ENCODE peak calls at places on chromosome 12, in seven cellular contexts. P is AG04450, V is foreskin fibroblast, M is bronchial epithelial cell, C is HAP-1, X is brain microvascular endothelial cell, B is H7. W is an unnamed sample.

GRCh38 chr12:29882771-29883315 is 99.1 kb upstream of the TMTC1 start:
- DNase-seq in P (no peak), V (no peak), M (no peak), C (peak; percentile 30), X (no peak), B (no peak), W (no peak)

GRCh38 chr12:108257004-108257403 is 82.1 kb downstream of the CMKLR1 start:
- DNase-seq in P (no peak), V (no peak), M (no peak), C (no peak), X (no peak), B (no peak), W (no peak)

GRCh38 chr12:10718279-10718821 is 4.8 kb downstream of the YBX3 start:
- DNase-seq in P (peak; percentile 68), V (peak; percentile 60), M (peak; percentile 82), C (no peak), X (peak; percentile 60), B (no peak), W (peak; percentile 29)

GRCh38 chr12:4645023-4645422 is 3.8 kb downstream of the AKAP3 start:
- DNase-seq in P (no peak), V (no peak), M (no peak), C (no peak), X (no peak), B (no peak), W (no peak)

GRCh38 chr12:5390174-5390799 is 41.6 kb upstream of the NTF3 start:
- DNase-seq in P (no peak), V (no peak), M (peak; percentile 22), C (no peak), X (no peak), B (no peak), W (no peak)

GRCh38 chr12:57272337-57273151 is 21.6 kb upstream of the STAC3 start:
- DNase-seq in P (no peak), V (peak; percentile 23), M (no peak), C (no peak), X (no peak), B (no peak), W (no peak)

GRCh38 chr12:100964026-100964425 is 169.4 kb downstream of the ANO4 start:
- DNase-seq in P (no peak), V (no peak), M (no peak), C (no peak), X (no peak), B (no peak), W (no peak)

GRCh38 chr12:120346681-120347080 is 19.1 kb upstream of the PLA2G1B start:
- DNase-seq in P (no peak), V (no peak), M (no peak), C (no peak), X (no peak), B (peak; percentile 62), W (no peak)

DNA sequence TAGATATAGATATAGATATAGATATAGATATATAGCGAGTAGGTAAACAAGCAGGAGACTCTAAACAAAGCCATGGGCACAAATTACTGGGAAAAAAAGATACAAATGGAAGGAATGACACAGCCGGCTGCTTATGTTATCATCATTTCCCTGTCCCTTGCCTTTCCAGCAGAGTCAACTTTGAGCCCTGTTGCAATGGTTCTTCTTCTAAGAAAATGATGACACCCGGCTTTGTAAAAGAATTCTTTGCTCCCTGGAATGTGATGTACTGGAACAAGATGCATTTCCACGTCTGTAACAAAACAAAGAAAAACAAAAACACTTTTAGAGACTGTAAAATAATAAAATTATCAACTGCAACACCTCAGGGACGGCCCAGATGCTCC is 1121.4 kb upstream of the TMEM132C start:
- DNase-seq in P (no peak), V (no peak), M (no peak), C (no peak), X (no peak), B (no peak), W (no peak)
- H3K4me3 ChIP-seq in P (peak overlapping the region; percentile 53), V (peak overlapping the region; percentile 71), M (peak overlapping the region; percentile 48), C (no peak overlapping the region), X (peak overlapping the region; percentile 62), B (no peak overlapping the region), W (peak overlapping the region; percentile 46)

GRCh38 chr12:72271741-72272661 is at the start of gene TRHDE:
- DNase-seq in P (no peak), V (peak; percentile 68), M (no peak), C (peak; percentile 69), X (peak; percentile 20), B (peak; percentile 84), W (no peak)

GRCh38 chr12:72273851-72274284 is 1.7 kb downstream of the TRHDE start:
- DNase-seq in P (no peak), V (no peak), M (no peak), C (peak; percentile 15), X (no peak), B (peak; percentile 33), W (no peak)

GRCh38 chr12:72274926-72275325 is 2.8 kb downstream of the TRHDE start:
- DNase-seq in P (no peak), V (peak; percentile 64), M (no peak), C (no peak), X (no peak), B (no peak), W (no peak)

GRCh38 chr12:72272731-72273498 is 745 bp downstream of the TRHDE start:
- DNase-seq in P (no peak), V (no peak), M (no peak), C (peak; percentile 52), X (no peak), B (peak; percentile 65), W (no peak)

DNA sequence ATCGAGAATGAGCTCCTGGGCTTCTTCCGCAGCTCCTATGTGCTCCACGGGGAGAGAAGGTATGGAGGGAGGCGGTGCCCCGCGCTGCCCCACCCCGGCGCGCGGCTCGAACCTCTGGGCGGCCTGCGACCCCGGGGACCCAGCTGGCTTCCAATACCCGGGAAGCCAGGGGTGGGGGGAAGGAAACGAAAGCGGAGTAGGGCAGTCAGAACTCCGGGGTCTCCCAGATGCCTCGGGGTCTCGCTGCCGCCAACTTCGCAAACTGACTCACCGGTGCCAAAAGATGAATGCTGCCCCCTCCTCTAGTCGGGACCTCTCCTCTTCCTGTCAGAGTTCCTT is 1.3 kb downstream of the TRHDE start:
- DNase-seq in P (no peak), V (no peak), M (no peak), C (peak; percentile 48), X (no peak), B (no peak), W (no peak)
- H3K4me3 ChIP-seq in P (peak overlapping the region; percentile 94), V (peak overlapping the region; percentile 88), M (no peak overlapping the region), C (peak overlapping the region; percentile 54), X (peak overlapping the region; percentile 84), B (peak overlapping the region; percentile 73), W (peak overlapping the region; percentile 79)

GRCh38 chr12:115354476-115354890 is 670.5 kb upstream of the TBX3 start:
- DNase-seq in P (no peak), V (no peak), M (no peak), C (no peak), X (no peak), B (no peak), W (no peak)

GRCh38 chr12:115353467-115353866 is 669.5 kb upstream of the TBX3 start:
- DNase-seq in P (no peak), V (no peak), M (no peak), C (no peak), X (no peak), B (no peak), W (no peak)

GRCh38 chr12:115351513-115352077 is 667.6 kb upstream of the TBX3 start:
- DNase-seq in P (no peak), V (peak; percentile 49), M (peak; percentile 74), C (no peak), X (no peak), B (no peak), W (no peak)

GRCh38 chr12:115355301-115355700 is 671.3 kb upstream of the TBX3 start:
- DNase-seq in P (no peak), V (no peak), M (peak; percentile 46), C (no peak), X (no peak), B (no peak), W (no peak)

DNA sequence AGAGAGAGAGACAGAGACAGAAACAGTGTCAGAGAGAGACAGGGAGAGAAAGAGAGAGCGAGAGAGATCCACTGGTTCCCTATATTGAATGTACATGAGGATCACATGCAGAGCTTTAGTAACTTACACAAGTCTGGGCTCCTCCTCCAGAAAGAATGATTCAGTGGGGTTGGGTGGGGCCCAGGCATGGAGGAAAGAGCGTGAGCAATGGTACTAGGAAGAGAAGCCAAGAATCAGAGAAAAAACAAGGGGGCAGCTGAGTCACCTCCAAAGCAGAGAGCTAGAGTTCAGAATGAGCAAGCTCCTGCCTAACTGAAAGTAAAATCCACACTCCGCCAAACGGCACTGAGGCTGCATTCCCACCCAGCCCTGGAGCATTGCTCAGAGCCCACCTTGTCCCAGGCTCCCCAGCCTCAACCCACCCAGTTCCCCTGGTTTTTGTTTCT is 670.1 kb upstream of the TBX3 start:
- DNase-seq in P (peak; percentile 93), V (peak; percentile 97), M (peak; percentile 98), C (no peak), X (peak; percentile 97), B (no peak), W (peak; percentile 92)
- H3K4me3 ChIP-seq in P (peak overlapping the region; percentile 62), V (peak overlapping the region; percentile 64), M (peak overlapping the region; percentile 29), C (no peak overlapping the region), X (peak overlapping the region; percentile 56), B (no peak overlapping the region), W (peak overlapping the region; percentile 39)

DNA sequence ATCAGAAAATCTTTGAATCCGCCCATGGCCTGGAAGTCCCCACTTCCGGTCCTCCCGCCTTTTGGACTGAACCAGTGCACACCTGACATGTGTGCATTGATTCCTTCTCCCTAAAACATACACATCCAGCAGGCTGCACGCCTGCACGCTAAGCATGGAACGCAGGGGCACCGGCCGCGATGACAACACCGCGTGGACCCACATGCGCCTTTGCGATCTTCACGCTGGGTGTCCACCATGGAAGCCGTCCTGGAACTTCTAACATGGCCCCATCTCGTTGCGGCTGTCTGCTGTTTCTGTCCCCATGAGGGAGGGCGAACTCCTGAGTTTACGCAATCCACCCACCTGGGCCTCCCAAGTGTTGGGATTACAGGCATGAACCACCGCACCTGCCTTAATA is 73.7 kb downstream of the GALNT9 start:
- DNase-seq in P (no peak), V (no peak), M (no peak), C (no peak), X (no peak), B (no peak), W (no peak)
- H3K4me3 ChIP-seq in P (no peak overlapping the region), V (no peak overlapping the region), M (no peak overlapping the region), C (no peak overlapping the region), X (no peak overlapping the region), B (no peak overlapping the region), W (no peak overlapping the region)

GRCh38 chr12:6963741-6964446 is 6.6 kb downstream of the PHB2 start:
- DNase-seq in P (no peak), V (no peak), M (no peak), C (no peak), X (no peak), B (peak; percentile 44), W (no peak)
- H3K4me3 ChIP-seq in P (no peak overlapping the region), V (no peak overlapping the region), M (peak overlapping the region; percentile 88), C (no peak overlapping the region), X (no peak overlapping the region), B (peak overlapping the region; percentile 49), W (no peak overlapping the region)

DNA sequence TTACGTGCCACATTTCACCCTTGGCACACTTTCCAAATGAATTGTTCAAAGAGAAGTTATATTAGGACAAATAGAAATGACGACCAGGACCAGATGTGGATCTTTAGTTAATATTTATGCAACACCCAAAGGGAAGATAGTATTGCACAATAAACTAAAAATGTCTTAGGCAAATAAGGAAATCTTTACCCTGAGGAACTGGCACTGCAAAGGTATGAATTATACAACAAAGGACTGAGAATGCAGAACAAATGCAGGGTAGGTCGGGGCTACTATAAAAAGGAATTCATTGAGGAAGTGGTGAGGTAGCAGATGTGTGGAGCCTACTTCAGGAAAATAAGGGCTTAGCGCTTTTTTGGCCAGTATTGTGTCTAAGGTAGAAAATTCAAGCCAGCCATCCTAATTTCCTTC is 3.9 kb upstream of the TMTC2 start:
- DNase-seq in P (no peak), V (peak; percentile 12), M (peak; percentile 47), C (no peak), X (no peak), B (no peak), W (no peak)
- H3K4me3 ChIP-seq in P (no peak overlapping the region), V (no peak overlapping the region), M (no peak overlapping the region), C (no peak overlapping the region), X (no peak overlapping the region), B (no peak overlapping the region), W (no peak overlapping the region)

GRCh38 chr12:115847398-115847797 is 430.1 kb downstream of the MED13L start:
- DNase-seq in P (no peak), V (no peak), M (no peak), C (no peak), X (no peak), B (no peak), W (no peak)
- H3K4me3 ChIP-seq in P (no peak overlapping the region), V (no peak overlapping the region), M (no peak overlapping the region), C (no peak overlapping the region), X (no peak overlapping the region), B (no peak overlapping the region), W (no peak overlapping the region)